ENCODE peak calls at places on chromosomes 5 and 9, in eight cellular contexts. X is tibial nerve; V is transverse colon; C is mucosa of descending colon; T is CD4-positive, CD25-positive, alpha-beta regulatory T cell; A is IMR-90; Q is A673; F is PC-3. S is an unnamed sample.
A peak's percentile ranks its signal among the peaks of the same experiment; 100 is the strongest.

GRCh38 chr5:74865293-74865798 is 841 bp downstream of the FAM169A start:
- DNase-seq in X (no peak), V (no peak), C (no peak), T (no peak), A (no peak), Q (no peak), F (peak; percentile 3), S (no peak)

GRCh38 chr5:82174128-82174918 is 103.8 kb downstream of the RPS23 start:
- DNase-seq in X (no peak), V (peak; percentile 57), C (peak; percentile 62), T (peak; percentile 12), A (peak; percentile 85), Q (peak; percentile 79), F (peak; percentile 79), S (peak; percentile 52)

GRCh38 chr5:20554001-20554400 is 566.0 kb upstream of the CDH18 start:
- DNase-seq in X (no peak), V (no peak), C (no peak), T (no peak), A (no peak), Q (no peak), F (peak; percentile 47), S (no peak)

GRCh38 chr9:128656416-128657343 is at the start of gene DYNC2I2:
- DNase-seq in X (peak; percentile 93), V (peak; percentile 98), C (peak; percentile 98), T (peak; percentile 96), A (peak; percentile 90), Q (peak; percentile 95), F (peak; percentile 91), S (peak; percentile 99)

GRCh38 chr5:104421431-104421830 is 858.8 kb upstream of the NUDT12 start:
- DNase-seq in X (no peak), V (no peak), C (no peak), T (no peak), A (no peak), Q (no peak), F (no peak), S (no peak)

GRCh38 chr9:86202338-86202882 is 57.0 kb downstream of the C9orf153 start:
- DNase-seq in X (no peak), V (no peak), C (no peak), T (peak; percentile 26), A (peak; percentile 61), Q (peak; percentile 61), F (peak; percentile 59), S (no peak)

GRCh38 chr5:573976-574375 is 38.2 kb upstream of the CEP72 start:
- DNase-seq in X (no peak), V (no peak), C (no peak), T (no peak), A (no peak), Q (no peak), F (no peak), S (no peak)

GRCh38 chr5:57007349-57007748 is 55.4 kb upstream of the MIER3 start:
- DNase-seq in X (no peak), V (no peak), C (no peak), T (no peak), A (no peak), Q (no peak), F (no peak), S (no peak)

GRCh38 chr5:137800700-137801411 is 46.7 kb upstream of the HNRNPA0 start:
- DNase-seq in X (no peak), V (peak; percentile 40), C (no peak), T (no peak), A (no peak), Q (no peak), F (no peak), S (no peak)

GRCh38 chr9:10274156-10274555 is 338.6 kb downstream of the PTPRD start:
- DNase-seq in X (no peak), V (no peak), C (no peak), T (no peak), A (no peak), Q (no peak), F (no peak), S (no peak)

GRCh38 chr5:150512368-150512747 is 4.4 kb downstream of the NDST1 start:
- DNase-seq in X (no peak), V (peak; percentile 52), C (peak; percentile 48), T (no peak), A (no peak), Q (no peak), F (no peak), S (no peak)

GRCh38 chr9:69809304-69809863 is 11.2 kb upstream of the CFAP95 start:
- DNase-seq in X (no peak), V (no peak), C (no peak), T (peak; percentile 18), A (peak; percentile 21), Q (peak; percentile 74), F (peak; percentile 37), S (no peak)

GRCh38 chr5:621341-621761 is 9.2 kb downstream of the CEP72 start:
- DNase-seq in X (no peak), V (no peak), C (no peak), T (no peak), A (no peak), Q (no peak), F (no peak), S (no peak)

GRCh38 chr5:16579142-16579541 is 37.7 kb downstream of the RETREG1 start:
- DNase-seq in X (no peak), V (no peak), C (no peak), T (no peak), A (no peak), Q (no peak), F (no peak), S (no peak)

GRCh38 chr5:124056326-124057160 is 544.6 kb downstream of the CSNK1G3 start:
- DNase-seq in X (no peak), V (no peak), C (no peak), T (no peak), A (no peak), Q (no peak), F (no peak), S (no peak)

GRCh38 chr5:82859439-82860140 is 217.6 kb downstream of the TMEM167A start:
- DNase-seq in X (no peak), V (no peak), C (no peak), T (no peak), A (no peak), Q (no peak), F (no peak), S (no peak)

GRCh38 chr5:147487031-147487750 is 22.7 kb downstream of the DPYSL3 start:
- DNase-seq in X (no peak), V (no peak), C (no peak), T (no peak), A (no peak), Q (no peak), F (no peak), S (no peak)

GRCh38 chr5:143657814-143658395 is 154.1 kb upstream of the HMHB1 start:
- DNase-seq in X (no peak), V (no peak), C (no peak), T (no peak), A (no peak), Q (peak; percentile 5), F (peak; percentile 72), S (no peak)

GRCh38 chr9:84945878-84946538 is 276.5 kb downstream of the NTRK2 start:
- DNase-seq in X (no peak), V (no peak), C (no peak), T (no peak), A (no peak), Q (no peak), F (no peak), S (no peak)

GRCh38 chr5:115246361-115246991 is 16.2 kb downstream of the PGGT1B start:
- DNase-seq in X (no peak), V (no peak), C (no peak), T (peak; percentile 34), A (peak; percentile 48), Q (peak; percentile 64), F (peak; percentile 71), S (no peak)

DNA sequence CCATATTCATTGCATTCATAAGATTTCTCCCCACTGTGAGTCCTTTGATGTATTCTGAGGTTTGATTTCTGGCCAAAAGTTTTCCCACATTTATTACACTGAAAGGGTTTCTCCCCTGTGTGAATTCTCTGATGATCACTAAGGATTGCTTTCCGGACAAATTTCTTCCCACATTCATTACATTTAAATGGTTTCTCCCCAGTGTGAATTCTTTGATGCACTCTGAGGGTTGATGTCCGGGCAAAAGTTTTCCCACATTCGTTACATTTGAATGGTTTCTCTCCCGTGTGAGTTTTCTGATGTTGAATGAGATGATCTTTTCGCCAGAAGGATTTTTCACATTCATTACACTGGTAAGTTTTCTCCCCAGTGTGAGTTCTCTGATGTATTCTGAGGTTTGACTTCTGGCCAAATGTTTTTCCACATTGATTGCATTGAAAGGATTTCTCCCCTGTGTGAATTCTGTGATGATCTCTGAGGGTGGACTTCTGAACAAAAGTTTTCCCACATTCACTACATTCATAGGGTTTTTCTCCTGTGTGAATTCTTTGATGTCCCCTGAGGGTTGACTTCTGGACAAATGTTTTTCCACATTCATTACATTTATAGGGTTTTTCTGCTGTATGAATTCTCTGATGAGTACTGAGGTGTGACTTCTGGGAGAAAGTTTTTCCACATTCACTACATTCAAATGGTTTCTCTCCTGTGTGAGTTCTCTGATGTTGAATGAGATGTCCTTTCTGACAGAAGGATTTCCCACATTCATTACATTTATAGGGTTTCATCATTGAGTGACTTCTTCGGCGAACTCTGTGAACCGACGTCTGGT is 18.8 kb downstream of the ZNF510 start:
- DNase-seq in X (no peak), V (no peak), C (no peak), T (no peak), A (no peak), Q (no peak), F (no peak), S (no peak)
- H3K4me3 ChIP-seq in X (no peak overlapping the region), V (no peak overlapping the region), C (no peak overlapping the region), T (no peak overlapping the region), A (no peak overlapping the region), Q (no peak overlapping the region), F (no peak overlapping the region), S (no peak overlapping the region)

GRCh38 chr5:40399349-40399748 is 280.4 kb upstream of the PTGER4 start:
- DNase-seq in X (no peak), V (no peak), C (no peak), T (no peak), A (peak; percentile 71), Q (no peak), F (no peak), S (no peak)
- H3K4me1 ChIP-seq in X (no peaks in the 10 kb centered on the region), V (no peaks in the 10 kb centered on the region), C (no peaks in the 10 kb centered on the region), T (peaks cover 2% of the 10 kb centered on the region), A (peaks cover 4% of the 10 kb centered on the region), Q (no peaks in the 10 kb centered on the region), F (peaks cover 21% of the 10 kb centered on the region), S (peaks cover 8% of the 10 kb centered on the region)

GRCh38 chr9:136049451-136050265 is 45.4 kb downstream of the NACC2 start:
- DNase-seq in X (no peak), V (no peak), C (no peak), T (no peak), A (no peak), Q (no peak), F (no peak), S (no peak)
- H3K4me3 ChIP-seq in X (no peak overlapping the region), V (no peak overlapping the region), C (no peak overlapping the region), T (no peak overlapping the region), A (no peak overlapping the region), Q (peak overlapping the region; percentile 96), F (no peak overlapping the region), S (no peak overlapping the region)

DNA sequence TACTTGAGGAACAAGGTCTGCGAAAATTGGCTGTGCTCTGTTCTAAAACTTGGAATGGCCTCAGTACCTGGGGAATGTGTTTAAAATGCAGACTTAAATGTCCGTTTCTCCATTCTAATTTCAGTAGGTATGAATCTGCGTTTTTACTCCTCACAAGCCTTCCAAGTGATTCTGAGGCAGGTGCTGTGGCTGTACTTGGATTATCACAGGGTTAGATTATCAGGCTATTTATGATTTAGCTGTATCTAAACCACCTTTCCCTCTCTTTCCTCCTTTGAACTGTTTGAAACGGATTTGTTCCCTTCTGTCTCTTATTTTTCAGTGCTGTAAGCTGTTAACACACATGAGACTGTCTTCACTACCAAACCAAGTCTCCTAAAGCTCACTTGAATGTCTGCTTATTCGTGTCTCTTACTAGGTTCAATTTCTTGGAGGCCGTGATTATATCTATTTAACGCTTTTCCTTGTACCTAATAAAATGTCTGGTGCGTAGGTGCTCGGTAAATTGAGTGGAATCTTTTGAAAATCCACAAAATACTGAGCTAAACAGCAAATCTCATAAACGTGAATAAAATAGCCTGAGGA is 714 bp upstream of the CETN3 start:
- DNase-seq in X (no peak), V (no peak), C (no peak), T (no peak), A (no peak), Q (no peak), F (no peak), S (no peak)
- H3K4me1 ChIP-seq in X (no peaks in the 10 kb centered on the region), V (peaks cover 42% of the 10 kb centered on the region), C (peaks cover 5% of the 10 kb centered on the region), T (peaks cover 16% of the 10 kb centered on the region), A (no peaks in the 10 kb centered on the region), Q (peaks cover 19% of the 10 kb centered on the region), F (peaks cover 35% of the 10 kb centered on the region), S (peaks cover 18% of the 10 kb centered on the region)